ENCODE peak calls at places on chromosomes 12 and 14, in nine cellular contexts. H, W, M, C, N, F, E, V and U are unnamed samples.

GRCh38 chr12:114163766-114164165 is 197.6 kb upstream of the RBM19 start:
- DNase-seq in H (no peak), F (peak; percentile 84), N (no peak), M (peak; percentile 80), V (peak; percentile 48), W (peak; percentile 1), C (no peak), E (no peak), U (no peak)

GRCh38 chr12:98470469-98471082 is 44.8 kb upstream of the TMPO start:
- DNase-seq in C (no peak), F (no peak), E (no peak), V (no peak), M (no peak), N (no peak), H (no peak), W (no peak), U (no peak)

GRCh38 chr14:55581011-55581806 is 1.2 kb downstream of the KTN1 start:
- DNase-seq in N (peak; percentile 70), M (peak; percentile 40), C (peak; percentile 15), H (peak; percentile 69), V (no peak), F (no peak), E (peak; percentile 90), W (no peak), U (no peak)

GRCh38 chr12:53070901-53071492 is 8.2 kb downstream of the SPRYD3 start:
- DNase-seq in V (no peak), M (no peak), W (no peak), H (no peak), C (no peak), N (no peak), E (peak; percentile 66), F (no peak), U (no peak)

GRCh38 chr14:77570706-77571293 is 45.6 kb downstream of the SPTLC2 start:
- DNase-seq in V (no peak), F (no peak), C (no peak), E (no peak), N (no peak), W (no peak), M (no peak), H (no peak), U (no peak)

GRCh38 chr12:45615268-45615667 is 114.2 kb upstream of the ARID2 start:
- DNase-seq in M (peak; percentile 53), E (no peak), N (no peak), W (no peak), H (no peak), V (no peak), F (no peak), C (no peak), U (no peak)

GRCh38 chr12:49707812-49708147 is 575 bp upstream of the FMNL3 start:
- DNase-seq in M (no peak), H (no peak), W (no peak), F (no peak), V (no peak), N (no peak), C (no peak), E (no peak), U (no peak)

GRCh38 chr12:65501935-65502334 is 223.5 kb downstream of the MSRB3 start:
- DNase-seq in H (no peak), N (no peak), C (no peak), V (no peak), M (no peak), F (no peak), E (no peak), W (no peak), U (no peak)

GRCh38 chr12:6613015-6613775 is 6.0 kb upstream of the CHD4 start:
- DNase-seq in C (no peak), W (no peak), H (peak; percentile 80), F (peak; percentile 65), E (peak; percentile 88), M (peak; percentile 65), V (peak; percentile 45), N (peak; percentile 83), U (no peak)

GRCh38 chr12:89544730-89545184 is 18.9 kb upstream of the POC1B start:
- DNase-seq in F (no peak), M (no peak), V (no peak), C (no peak), W (no peak), N (peak; percentile 63), E (peak; percentile 75), H (peak; percentile 55), U (no peak)

GRCh38 chr14:89447182-89447970 is 30.3 kb upstream of the FOXN3 start:
- DNase-seq in V (no peak), W (no peak), H (no peak), N (no peak), F (no peak), C (no peak), E (peak; percentile 33), M (no peak), U (no peak)

GRCh38 chr12:92038476-92038875 is 107.2 kb downstream of the BTG1 start:
- DNase-seq in V (no peak), N (no peak), E (no peak), C (no peak), H (no peak), M (no peak), W (no peak), F (no peak), U (no peak)

GRCh38 chr14:104542871-104543830 is 36.4 kb upstream of the C14orf180 start:
- DNase-seq in F (no peak), H (peak; percentile 17), V (no peak), W (no peak), M (no peak), N (no peak), E (no peak), C (no peak), U (no peak)

GRCh38 chr14:44339256-44339655 is 167.8 kb downstream of the FSCB start:
- DNase-seq in N (no peak), E (no peak), C (no peak), H (no peak), F (no peak), V (no peak), M (no peak), W (no peak), U (no peak)